ENCODE peak calls at places on chromosomes 2 and 18, in six cellular contexts. H, I, R, L, K and O are unnamed samples. For H3K4me1, the result is how much of the 10 kb centered on the place peaks cover.

GRCh38 chr2:209534228-209534627 is 110.4 kb downstream of the MAP2 start:
- DNase-seq in L (no peak), I (no peak), R (no peak), H (no peak), K (no peak), O (no peak)

GRCh38 chr2:160581448-160581847 is 87.8 kb upstream of the RBMS1 start:
- DNase-seq in K (no peak), I (no peak), H (no peak), R (no peak), L (no peak), O (no peak)

GRCh38 chr2:232890896-232891601 is 21.0 kb downstream of the SNORC start:
- DNase-seq in I (peak), H (no peak), K (peak), R (peak), L (no peak), O (no peak)

GRCh38 chr2:128187032-128187654 is 96.1 kb downstream of the UGGT1 start:
- DNase-seq in H (no peak), K (peak), I (no peak), L (no peak), R (no peak), O (no peak)

GRCh38 chr2:60531638-60532216 is 21.7 kb downstream of the BCL11A start:
- DNase-seq in H (no peak), L (no peak), R (no peak), I (no peak), K (no peak), O (no peak)

GRCh38 chr2:126244937-126245336 is 411.0 kb upstream of the GYPC start:
- DNase-seq in K (peak), I (no peak), L (no peak), H (peak), R (no peak), O (no peak)

GRCh38 chr18:46488472-46489213 is 168.4 kb downstream of the LOXHD1 start:
- DNase-seq in K (no peak), I (no peak), H (no peak), L (no peak), R (no peak), O (no peak)

GRCh38 chr18:47876813-47877212 is 53.6 kb downstream of the SMAD2 start:
- DNase-seq in R (no peak), H (no peak), K (no peak), L (no peak), I (no peak), O (no peak)

GRCh38 chr2:102848366-102848839 is 86.6 kb downstream of the TMEM182 start:
- DNase-seq in I (peak), R (no peak), L (peak), H (no peak), K (peak), O (no peak)

GRCh38 chr2:25305197-25305596 is 36.5 kb downstream of the DNMT3A start:
- DNase-seq in L (no peak), I (no peak), R (no peak), H (no peak), K (no peak), O (peak)
- H3K4me1 ChIP-seq in L (under half), I (under half), R (half or more), H (half or more), K (under half), O (half or more)

DNA sequence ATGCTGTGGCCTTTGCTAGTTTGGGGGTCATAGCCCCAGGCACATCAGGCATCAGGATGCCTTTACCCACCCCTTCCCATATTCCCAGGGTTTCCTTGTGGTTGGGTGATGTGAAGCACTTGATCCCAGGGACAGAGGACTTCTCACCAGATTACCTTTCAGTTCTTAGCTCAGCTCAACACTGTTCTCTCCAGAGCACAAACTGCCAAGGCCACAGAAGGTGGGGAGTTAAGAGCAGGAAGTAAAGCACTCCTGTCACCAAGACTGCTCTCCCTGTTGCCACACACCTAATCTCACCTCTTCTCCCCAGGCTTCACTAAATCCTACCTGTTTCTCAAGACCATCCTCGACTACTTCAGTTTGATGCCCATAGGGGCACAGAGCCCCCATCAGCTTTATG is 25.9 kb downstream of the FHOD3 start:
- DNase-seq in K (no peak), H (no peak), R (no peak), L (no peak), I (no peak), O (no peak)
- H3K4me1 ChIP-seq in K (under half), H (under half), R (under half), L (under half), I (under half), O (under half)

GRCh38 chr18:13621886-13622619 is 104.3 kb downstream of the FAM210A start:
- DNase-seq in L (no peak), K (no peak), I (no peak), R (no peak), H (no peak), O (no peak)
- H3K4me1 ChIP-seq in L (under half), K (under half), I (under half), R (under half), H (under half), O (under half)

GRCh38 chr18:63142502-63143045 is 177.0 kb downstream of the BCL2 start:
- DNase-seq in K (no peak), I (no peak), R (no peak), L (no peak), H (no peak), O (no peak)

GRCh38 chr18:63143246-63143847 is 176.2 kb downstream of the BCL2 start:
- DNase-seq in L (no peak), I (no peak), H (no peak), R (no peak), K (no peak), O (no peak)

GRCh38 chr18:63140038-63140450 is 179.5 kb downstream of the BCL2 start:
- DNase-seq in K (no peak), L (no peak), I (no peak), H (no peak), R (no peak), O (no peak)

GRCh38 chr18:63141777-63142176 is 177.8 kb downstream of the BCL2 start:
- DNase-seq in I (no peak), R (no peak), L (no peak), H (no peak), K (no peak), O (no peak)

GRCh38 chr18:63140997-63141776 is 178.4 kb downstream of the BCL2 start:
- DNase-seq in L (no peak), R (no peak), K (no peak), I (no peak), H (no peak), O (no peak)
- H3K4me1 ChIP-seq in L (under half), R (under half), K (under half), I (under half), H (under half), O (half or more)

GRCh38 chr2:72843301-72843700 is 17.5 kb upstream of the EXOC6B start:
- DNase-seq in K (no peak), H (no peak), I (no peak), R (no peak), L (no peak), O (no peak)
- H3K4me1 ChIP-seq in K (under half), H (under half), I (under half), R (under half), L (under half), O (under half)